ENCODE peak calls at places on chromosomes 5 and 9, in seven cellular contexts. H is tibial artery, D is mesothelial cell of epicardium, B is heart right ventricle, K is A172, P is NCI-H748 treated with DMSO at 0.1 percent for 48 hours, S is mucosa of gallbladder. C is an unnamed sample.

GRCh38 chr5:145471831-145472616 is 363.1 kb downstream of the PRELID2 start:
- DNase-seq in H (no peak), S (peak), K (no peak), P (no peak), B (no peak), D (no peak), C (no peak)

GRCh38 chr5:51810592-51810991 is 427.3 kb downstream of the ISL1 start:
- DNase-seq in S (no peak), P (no peak), B (no peak), H (no peak), K (no peak), D (no peak), C (no peak)

GRCh38 chr5:108146222-108146621 is 235.7 kb downstream of the FBXL17 start:
- DNase-seq in B (no peak), D (no peak), H (no peak), P (no peak), K (no peak), S (no peak), C (no peak)

GRCh38 chr5:165126598-165126997 is 1621.2 kb downstream of the MAT2B start:
- DNase-seq in H (no peak), P (no peak), D (no peak), S (no peak), B (no peak), K (no peak), C (no peak)

GRCh38 chr5:851553-851952 is 767 bp upstream of the ZDHHC11 start:
- DNase-seq in K (no peak), D (no peak), B (no peak), H (peak), S (no peak), P (no peak), C (no peak)

GRCh38 chr5:43145071-43145470 is 24.4 kb downstream of the ZNF131 start:
- DNase-seq in D (no peak), S (no peak), P (no peak), H (no peak), K (no peak), B (no peak), C (no peak)

GRCh38 chr5:106825379-106825778 is 845.4 kb downstream of the EFNA5 start:
- DNase-seq in S (no peak), D (no peak), K (no peak), P (no peak), B (no peak), H (no peak), C (no peak)

GRCh38 chr5:9387879-9388278 is 158.0 kb downstream of the SEMA5A start:
- DNase-seq in H (no peak), K (no peak), P (no peak), S (no peak), B (no peak), D (no peak), C (no peak)

GRCh38 chr9:35537898-35538297 is 48.0 kb downstream of the RUSC2 start:
- DNase-seq in D (no peak), P (no peak), B (peak), S (no peak), H (no peak), K (no peak), C (no peak)

GRCh38 chr5:68405026-68405684 is 189.6 kb downstream of the PIK3R1 start:
- DNase-seq in K (peak), H (no peak), D (no peak), S (peak), B (no peak), P (no peak), C (no peak)

GRCh38 chr9:100714372-100715099 is 136.7 kb downstream of the CAVIN4 start:
- DNase-seq in D (peak), H (no peak), K (peak), P (peak), B (peak), S (peak), C (peak)

GRCh38 chr9:16867571-16868311 is 2.7 kb downstream of the BNC2 start:
- DNase-seq in S (peak), K (no peak), P (no peak), H (peak), D (no peak), B (no peak), C (peak)

GRCh38 chr9:33988219-33988890 is 60.3 kb downstream of the UBAP2 start:
- DNase-seq in B (no peak), H (no peak), P (no peak), D (no peak), S (no peak), K (no peak), C (peak)

GRCh38 chr5:123174916-123175481 is 86.0 kb downstream of the PRDM6 start:
- DNase-seq in P (no peak), S (no peak), H (no peak), D (no peak), B (no peak), K (no peak), C (no peak)

GRCh38 chr9:133650026-133650425 is 13.9 kb downstream of the DBH start:
- DNase-seq in S (no peak), K (no peak), H (no peak), B (no peak), P (no peak), D (no peak), C (no peak)

GRCh38 chr9:134964686-134965085 is 47.0 kb upstream of the FCN1 start:
- DNase-seq in B (no peak), H (peak), S (no peak), K (no peak), P (no peak), D (no peak), C (no peak)

GRCh38 chr5:103690676-103691075 is 128.1 kb upstream of the NUDT12 start:
- DNase-seq in B (no peak), H (no peak), P (peak), S (no peak), K (no peak), D (no peak), C (no peak)

GRCh38 chr9:14097215-14097614 is 216.7 kb downstream of the NFIB start:
- DNase-seq in B (peak), S (no peak), P (no peak), D (no peak), K (peak), H (no peak), C (no peak)

GRCh38 chr9:70131296-70131695 is 87.6 kb downstream of the MAMDC2 start:
- DNase-seq in K (no peak), S (no peak), B (no peak), H (no peak), D (no peak), P (no peak), C (peak)

GRCh38 chr5:149803153-149803552 is 73.0 kb downstream of the PPARGC1B start:
- DNase-seq in P (no peak), K (no peak), B (no peak), S (no peak), D (no peak), H (no peak), C (no peak)

GRCh38 chr5:16600949-16601348 is 15.8 kb downstream of the RETREG1 start:
- DNase-seq in K (no peak), S (no peak), P (no peak), H (no peak), B (no peak), D (no peak), C (no peak)

GRCh38 chr9:21028476-21028875 is 3.0 kb downstream of the HACD4 start:
- DNase-seq in S (no peak), B (no peak), P (no peak), H (no peak), K (no peak), D (no peak), C (no peak)

GRCh38 chr5:150487199-150488061 is 20.5 kb upstream of the NDST1 start:
- DNase-seq in P (no peak), S (no peak), D (no peak), B (peak), K (no peak), H (no peak), C (no peak)

GRCh38 chr5:150045512-150045911 is 40.8 kb downstream of the CSF1R start:
- DNase-seq in S (no peak), P (no peak), K (no peak), D (no peak), H (no peak), B (no peak), C (no peak)

GRCh38 chr5:133969654-133970324 is 1.4 kb upstream of the C5orf15 start:
- DNase-seq in D (no peak), H (no peak), K (no peak), B (no peak), P (no peak), S (no peak), C (no peak)

GRCh38 chr5:143606043-143606752 is 202.7 kb upstream of the NR3C1 start:
- DNase-seq in B (no peak), D (no peak), P (no peak), H (no peak), S (no peak), K (peak), C (no peak)

GRCh38 chr5:137619191-137619870 is 116.6 kb downstream of the KLHL3 start:
- DNase-seq in B (peak), P (peak), S (peak), D (no peak), H (peak), K (peak), C (no peak)

GRCh38 chr5:2326603-2327002 is 424.9 kb downstream of the IRX2 start:
- DNase-seq in H (no peak), K (no peak), B (no peak), D (no peak), P (no peak), S (no peak), C (no peak)

GRCh38 chr5:158534203-158534602 is 565.5 kb downstream of the EBF1 start:
- DNase-seq in H (no peak), D (no peak), S (no peak), P (no peak), K (no peak), B (no peak), C (peak)

GRCh38 chr5:62596691-62597090 is 18.1 kb downstream of the LRRC70 start:
- DNase-seq in P (no peak), K (no peak), H (no peak), D (no peak), S (no peak), B (no peak), C (no peak)

GRCh38 chr9:78663367-78663766 is 366.4 kb downstream of the PSAT1 start:
- DNase-seq in K (no peak), P (no peak), H (no peak), D (no peak), S (no peak), B (no peak), C (no peak)

GRCh38 chr9:33466565-33467495 is 6.9 kb downstream of the NOL6 start:
- DNase-seq in B (peak), S (peak), P (peak), K (peak), H (peak), D (no peak), C (no peak)

GRCh38 chr9:93656426-93657222 is 80.2 kb downstream of the PHF2 start:
- DNase-seq in P (no peak), S (no peak), H (peak), K (no peak), D (no peak), B (no peak), C (no peak)

GRCh38 chr5:172074896-172075295 is 68.5 kb upstream of the FBXW11 start:
- DNase-seq in P (no peak), B (no peak), K (no peak), S (no peak), D (no peak), H (no peak), C (no peak)

GRCh38 chr9:127525426-127526188 is 74.3 kb downstream of the LRSAM1 start:
- DNase-seq in K (peak), P (peak), D (no peak), S (peak), H (no peak), B (peak), C (peak)

GRCh38 chr5:175195698-175196656 is 248.0 kb downstream of the DRD1 start:
- DNase-seq in D (no peak), S (no peak), H (no peak), K (no peak), B (no peak), P (no peak), C (peak)

C was measured in NCI-H526.